ENCODE peak calls at places on chromosomes 11 and 22, in eight cellular contexts. One of them, this sample, is unnamed.

GRCh38 chr22:25729595-25729994 is 12.4 kb upstream of the MYO18B start:
- DNase-seq in kidney: no peak
- DNase-seq in heart left ventricle: no peak
- DNase-seq in endodermal cell: peak; percentile 40
- DNase-seq in AG04450: no peak
- DNase-seq in GM13977: no peak
- DNase-seq in neural crest cell: no peak
- DNase-seq in choroid plexus epithelial cell: no peak
- DNase-seq in this sample: no peak

GRCh38 chr11:69287968-69288882 is 5.7 kb upstream of the MYEOV start:
- DNase-seq in choroid plexus epithelial cell: no peak
- DNase-seq in GM13977: no peak
- DNase-seq in kidney: peak; percentile 60
- DNase-seq in neural crest cell: no peak
- DNase-seq in endodermal cell: no peak
- DNase-seq in AG04450: no peak
- DNase-seq in heart left ventricle: peak; percentile 11
- DNase-seq in this sample: no peak

GRCh38 chr11:119683783-119684182 is 45.2 kb downstream of the NECTIN1 start:
- DNase-seq in GM13977: no peak
- DNase-seq in neural crest cell: no peak
- DNase-seq in kidney: no peak
- DNase-seq in AG04450: no peak
- DNase-seq in endodermal cell: no peak
- DNase-seq in choroid plexus epithelial cell: no peak
- DNase-seq in heart left ventricle: no peak
- DNase-seq in this sample: no peak

GRCh38 chr11:134086376-134086775 is 17.5 kb downstream of the JAM3 start:
- DNase-seq in endodermal cell: no peak
- DNase-seq in heart left ventricle: no peak
- DNase-seq in neural crest cell: no peak
- DNase-seq in choroid plexus epithelial cell: no peak
- DNase-seq in GM13977: no peak
- DNase-seq in kidney: no peak
- DNase-seq in AG04450: no peak
- DNase-seq in this sample: no peak

GRCh38 chr11:17548444-17548843 is 1.4 kb downstream of the OTOG start:
- DNase-seq in endodermal cell: peak; percentile 77
- DNase-seq in GM13977: no peak
- DNase-seq in neural crest cell: no peak
- DNase-seq in AG04450: no peak
- DNase-seq in kidney: no peak
- DNase-seq in choroid plexus epithelial cell: no peak
- DNase-seq in heart left ventricle: no peak
- DNase-seq in this sample: no peak

GRCh38 chr11:114296190-114296978 is at the start of gene NNMT:
- DNase-seq in GM13977: no peak
- DNase-seq in AG04450: peak; percentile 92
- DNase-seq in heart left ventricle: peak; percentile 69
- DNase-seq in endodermal cell: peak; percentile 20
- DNase-seq in choroid plexus epithelial cell: peak; percentile 98
- DNase-seq in kidney: peak; percentile 94
- DNase-seq in neural crest cell: no peak
- DNase-seq in this sample: no peak

GRCh38 chr11:76601272-76601671 is 69.3 kb downstream of the LRRC32 start:
- DNase-seq in heart left ventricle: no peak
- DNase-seq in endodermal cell: no peak
- DNase-seq in GM13977: no peak
- DNase-seq in neural crest cell: no peak
- DNase-seq in choroid plexus epithelial cell: no peak
- DNase-seq in AG04450: no peak
- DNase-seq in kidney: no peak
- DNase-seq in this sample: no peak

GRCh38 chr11:5815534-5815933 is 6.8 kb downstream of the OR52N2 start:
- DNase-seq in endodermal cell: no peak
- DNase-seq in kidney: no peak
- DNase-seq in AG04450: no peak
- DNase-seq in choroid plexus epithelial cell: no peak
- DNase-seq in neural crest cell: no peak
- DNase-seq in heart left ventricle: no peak
- DNase-seq in GM13977: no peak
- DNase-seq in this sample: no peak

GRCh38 chr11:134037093-134037908 is 31.6 kb upstream of the JAM3 start:
- DNase-seq in kidney: peak; percentile 92
- DNase-seq in GM13977: peak; percentile 55
- DNase-seq in endodermal cell: peak; percentile 88
- DNase-seq in AG04450: peak; percentile 32
- DNase-seq in heart left ventricle: peak; percentile 81
- DNase-seq in choroid plexus epithelial cell: peak; percentile 67
- DNase-seq in neural crest cell: peak; percentile 41
- DNase-seq in this sample: peak; percentile 65

GRCh38 chr11:62132188-62132587 is 8.4 kb downstream of the INCENP start:
- DNase-seq in heart left ventricle: no peak
- DNase-seq in kidney: no peak
- DNase-seq in endodermal cell: no peak
- DNase-seq in AG04450: no peak
- DNase-seq in GM13977: no peak
- DNase-seq in neural crest cell: no peak
- DNase-seq in choroid plexus epithelial cell: no peak
- DNase-seq in this sample: no peak

GRCh38 chr11:11349870-11350325 is 3.2 kb downstream of the CSNK2A3 start:
- DNase-seq in neural crest cell: no peak
- DNase-seq in kidney: no peak
- DNase-seq in heart left ventricle: peak; percentile 43
- DNase-seq in choroid plexus epithelial cell: peak; percentile 43
- DNase-seq in AG04450: peak; percentile 75
- DNase-seq in GM13977: no peak
- DNase-seq in endodermal cell: no peak
- DNase-seq in this sample: no peak

GRCh38 chr22:24201681-24202590 is 20.6 kb downstream of the SUSD2 start:
- DNase-seq in kidney: peak; percentile 18
- DNase-seq in GM13977: no peak
- DNase-seq in endodermal cell: no peak
- DNase-seq in choroid plexus epithelial cell: peak; percentile 36
- DNase-seq in neural crest cell: no peak
- DNase-seq in heart left ventricle: no peak
- DNase-seq in AG04450: no peak
- DNase-seq in this sample: no peak

GRCh38 chr22:33544707-33545106 is 375.6 kb downstream of the LARGE1 start:
- DNase-seq in kidney: no peak
- DNase-seq in endodermal cell: no peak
- DNase-seq in GM13977: no peak
- DNase-seq in AG04450: no peak
- DNase-seq in choroid plexus epithelial cell: peak; percentile 51
- DNase-seq in neural crest cell: no peak
- DNase-seq in heart left ventricle: no peak
- DNase-seq in this sample: no peak

GRCh38 chr11:110200241-110200640 is 96.2 kb downstream of the RDX start:
- DNase-seq in choroid plexus epithelial cell: peak; percentile 77
- DNase-seq in kidney: no peak
- DNase-seq in heart left ventricle: no peak
- DNase-seq in endodermal cell: peak; percentile 36
- DNase-seq in GM13977: no peak
- DNase-seq in neural crest cell: no peak
- DNase-seq in AG04450: no peak
- DNase-seq in this sample: no peak

GRCh38 chr11:120303004-120303637 is 22.0 kb upstream of the TLCD5 start:
- DNase-seq in GM13977: peak; percentile 74
- DNase-seq in choroid plexus epithelial cell: peak; percentile 79
- DNase-seq in endodermal cell: peak; percentile 94
- DNase-seq in neural crest cell: peak; percentile 78
- DNase-seq in heart left ventricle: peak; percentile 79
- DNase-seq in kidney: no peak
- DNase-seq in AG04450: peak; percentile 55
- DNase-seq in this sample: peak; percentile 79

GRCh38 chr22:38700271-38700788 is 413 bp downstream of the JOSD1 start:
- DNase-seq in kidney: peak; percentile 93
- DNase-seq in choroid plexus epithelial cell: no peak
- DNase-seq in AG04450: no peak
- DNase-seq in GM13977: no peak
- DNase-seq in endodermal cell: no peak
- DNase-seq in neural crest cell: no peak
- DNase-seq in heart left ventricle: peak; percentile 82
- DNase-seq in this sample: no peak

GRCh38 chr11:2862950-2863618 is 22.5 kb downstream of the CDKN1C start:
- DNase-seq in neural crest cell: peak; percentile 42
- DNase-seq in endodermal cell: peak; percentile 85
- DNase-seq in AG04450: no peak
- DNase-seq in heart left ventricle: no peak
- DNase-seq in GM13977: no peak
- DNase-seq in choroid plexus epithelial cell: no peak
- DNase-seq in kidney: no peak
- DNase-seq in this sample: no peak

GRCh38 chr11:19632435-19632834 is 80.2 kb upstream of the NAV2 start:
- DNase-seq in AG04450: no peak
- DNase-seq in choroid plexus epithelial cell: peak; percentile 52
- DNase-seq in GM13977: no peak
- DNase-seq in endodermal cell: no peak
- DNase-seq in neural crest cell: no peak
- DNase-seq in kidney: no peak
- DNase-seq in heart left ventricle: no peak
- DNase-seq in this sample: no peak

GRCh38 chr11:71213696-71214552 is 38.5 kb downstream of the SHANK2 start:
- DNase-seq in AG04450: no peak
- DNase-seq in GM13977: no peak
- DNase-seq in endodermal cell: peak; percentile 29
- DNase-seq in choroid plexus epithelial cell: no peak
- DNase-seq in heart left ventricle: no peak
- DNase-seq in kidney: no peak
- DNase-seq in neural crest cell: no peak
- DNase-seq in this sample: no peak

DNA sequence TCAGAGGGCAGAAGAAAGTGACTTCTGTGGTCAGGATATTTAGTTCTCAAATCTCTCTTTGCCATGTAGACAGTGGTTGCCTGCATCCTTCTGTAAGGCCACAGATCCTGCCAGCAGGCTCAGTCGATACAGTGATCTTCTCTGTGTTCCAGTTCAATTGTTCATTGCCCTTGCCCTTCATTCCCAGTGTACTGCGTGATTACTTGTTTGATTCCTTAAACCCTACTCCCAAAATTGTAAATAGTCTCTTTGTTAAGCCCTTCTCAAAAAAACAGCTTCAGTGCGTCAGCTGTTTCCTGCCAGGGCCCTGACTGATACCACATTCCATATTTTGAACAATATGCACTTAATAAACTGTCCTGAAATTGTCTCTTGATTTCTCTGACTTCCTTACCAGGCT is 9.3 kb upstream of the TYR start:
- DNase-seq in kidney: no peak
- DNase-seq in choroid plexus epithelial cell: no peak
- DNase-seq in AG04450: no peak
- DNase-seq in neural crest cell: no peak
- DNase-seq in GM13977: no peak
- DNase-seq in endodermal cell: no peak
- DNase-seq in heart left ventricle: no peak
- DNase-seq in this sample: no peak
- TF ChIP-seq CTCF in kidney: no peak
- TF ChIP-seq CTCF in choroid plexus epithelial cell: no peak
- TF ChIP-seq CTCF in AG04450: no peak
- TF ChIP-seq CTCF in neural crest cell: no peak
- TF ChIP-seq CTCF in GM13977: no peak
- TF ChIP-seq CTCF in endodermal cell: no peak
- TF ChIP-seq CTCF in heart left ventricle: no peak
- TF ChIP-seq CTCF in this sample: no peak

DNA sequence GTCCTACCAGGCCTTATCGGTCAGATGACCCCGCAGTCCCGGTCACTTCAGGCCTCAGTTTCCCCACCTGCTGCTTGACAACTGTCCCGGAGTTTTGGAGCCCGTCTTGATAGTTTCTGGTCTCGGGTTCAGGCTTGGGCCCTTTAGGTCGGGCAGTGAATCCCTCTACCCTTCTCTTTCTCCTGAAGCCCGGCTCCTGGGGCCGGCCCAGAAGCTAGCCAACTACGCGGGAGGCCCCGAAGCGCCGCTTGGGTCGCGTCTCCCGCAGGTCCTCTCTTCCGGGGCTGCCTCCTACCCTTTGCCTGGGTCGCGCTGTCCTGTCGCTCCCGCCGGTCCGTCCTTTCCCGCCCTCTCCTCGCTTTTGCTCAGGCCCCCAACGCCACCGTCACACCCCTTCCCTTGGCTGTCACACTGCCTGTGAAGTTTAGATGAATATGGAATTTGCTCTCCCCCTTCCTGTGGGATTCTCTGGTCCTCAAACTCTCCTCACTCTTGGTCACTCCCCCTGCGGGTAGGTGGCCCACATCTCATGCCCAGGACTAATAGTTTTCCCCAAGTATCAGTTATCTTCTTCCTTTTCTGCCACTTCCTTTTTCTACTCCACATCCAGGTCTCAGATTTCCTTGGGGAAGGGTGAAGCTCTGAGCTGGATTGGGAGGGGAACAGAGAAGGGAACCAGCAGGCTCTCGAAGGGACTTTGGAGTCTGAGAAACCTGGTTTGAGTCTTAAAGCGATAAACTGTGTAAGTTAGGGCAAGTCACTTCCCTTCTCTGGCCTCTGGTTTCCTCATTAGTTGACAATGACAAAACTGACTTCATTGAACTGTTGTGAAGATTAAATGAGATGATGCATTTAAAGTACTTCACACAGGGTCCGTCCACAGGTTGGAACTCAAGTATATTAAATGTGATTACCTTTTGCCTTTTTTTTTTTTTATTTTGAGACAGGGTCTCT is 791 bp downstream of the RAB1B start:
- DNase-seq in GM13977: no peak
- DNase-seq in AG04450: no peak
- DNase-seq in choroid plexus epithelial cell: peak; percentile 46
- DNase-seq in endodermal cell: peak; percentile 78
- DNase-seq in heart left ventricle: no peak
- DNase-seq in kidney: peak; percentile 83
- DNase-seq in neural crest cell: no peak
- DNase-seq in this sample: no peak
- TF ChIP-seq CTCF in GM13977: no peak
- TF ChIP-seq CTCF in AG04450: peak; percentile 37
- TF ChIP-seq CTCF in choroid plexus epithelial cell: peak; percentile 45
- TF ChIP-seq CTCF in endodermal cell: peak; percentile 62
- TF ChIP-seq CTCF in heart left ventricle: no peak
- TF ChIP-seq CTCF in kidney: no peak
- TF ChIP-seq CTCF in neural crest cell: peak; percentile 46
- TF ChIP-seq CTCF in this sample: no peak

GRCh38 chr22:37330200-37331033 is 48.1 kb downstream of the CYTH4 start:
- DNase-seq in kidney: no peak
- DNase-seq in GM13977: peak; percentile 68
- DNase-seq in choroid plexus epithelial cell: peak; percentile 93
- DNase-seq in neural crest cell: peak; percentile 81
- DNase-seq in endodermal cell: peak; percentile 97
- DNase-seq in heart left ventricle: no peak
- DNase-seq in AG04450: peak; percentile 89
- DNase-seq in this sample: peak; percentile 73
- TF ChIP-seq CTCF in kidney: no peak
- TF ChIP-seq CTCF in GM13977: peak; percentile 18
- TF ChIP-seq CTCF in choroid plexus epithelial cell: peak; percentile 50
- TF ChIP-seq CTCF in neural crest cell: peak; percentile 36
- TF ChIP-seq CTCF in endodermal cell: peak; percentile 70
- TF ChIP-seq CTCF in heart left ventricle: no peak
- TF ChIP-seq CTCF in AG04450: peak; percentile 51
- TF ChIP-seq CTCF in this sample: peak; percentile 26

DNA sequence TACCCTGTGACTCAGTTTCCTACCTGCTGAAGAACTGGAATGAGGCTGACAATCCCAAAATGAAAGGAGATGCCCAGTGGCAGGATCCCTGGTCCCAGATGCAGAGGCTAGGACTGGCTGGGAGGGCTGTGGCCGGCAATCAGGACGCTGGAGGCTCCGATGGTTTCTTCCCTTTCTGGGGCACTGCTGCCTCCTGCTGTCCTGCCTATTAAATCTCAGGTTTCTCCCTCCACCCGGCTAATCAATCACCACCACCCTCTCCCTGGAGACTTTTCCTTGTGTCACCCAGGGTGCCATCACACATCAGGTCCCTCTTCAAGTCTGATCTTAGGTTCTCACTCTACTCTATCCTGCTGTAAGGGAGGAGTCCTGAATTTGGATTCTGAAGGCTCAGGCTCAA is 82.6 kb downstream of the RCN1 start:
- DNase-seq in kidney: peak; percentile 75
- DNase-seq in endodermal cell: peak; percentile 90
- DNase-seq in AG04450: peak; percentile 39
- DNase-seq in heart left ventricle: peak; percentile 54
- DNase-seq in GM13977: peak; percentile 52
- DNase-seq in neural crest cell: peak; percentile 62
- DNase-seq in choroid plexus epithelial cell: peak; percentile 80
- DNase-seq in this sample: peak; percentile 60
- TF ChIP-seq CTCF in kidney: peak; percentile 40
- TF ChIP-seq CTCF in endodermal cell: peak; percentile 85
- TF ChIP-seq CTCF in AG04450: peak; percentile 82
- TF ChIP-seq CTCF in heart left ventricle: peak; percentile 60
- TF ChIP-seq CTCF in GM13977: peak; percentile 71
- TF ChIP-seq CTCF in neural crest cell: peak; percentile 75
- TF ChIP-seq CTCF in choroid plexus epithelial cell: peak; percentile 87
- TF ChIP-seq CTCF in this sample: no peak

This sample was measured in GM13976.